ENCODE peak calls at places on chromosomes 5 and 9, in six cellular contexts. M is IMR-90, Z is mesenchymal stem cell, A is mesendoderm, R is neuronal stem cell, G is H1. Q is an unnamed sample.

GRCh38 chr9:72477862-72478564 is 43.4 kb upstream of the TMC1 start:
- DNase-seq in M (peak), Z (peak), A (peak), R (no peak), G (peak), Q (no peak)

GRCh38 chr5:84403773-84404172 is 19.1 kb upstream of the EDIL3 start:
- DNase-seq in M (peak), Z (peak), A (no peak), R (no peak), G (no peak), Q (no peak)

GRCh38 chr9:83582026-83582425 is 40.9 kb upstream of the IDNK start:
- DNase-seq in M (peak), Z (no peak), A (no peak), R (no peak), G (no peak), Q (no peak)

GRCh38 chr5:55691265-55692105 is 20.6 kb downstream of the SLC38A9 start:
- DNase-seq in M (peak), Z (peak), A (peak), R (no peak), G (no peak), Q (no peak)

GRCh38 chr9:94853887-94854286 is 127.4 kb downstream of the AOPEP start:
- DNase-seq in M (peak), Z (no peak), A (no peak), R (no peak), G (no peak), Q (no peak)

GRCh38 chr5:66828551-66829421 is 232.6 kb downstream of the MAST4 start:
- DNase-seq in M (peak), Z (peak), A (peak), R (peak), G (no peak), Q (peak)

GRCh38 chr9:131590907-131591844 is 45.9 kb downstream of the PRRT1B start:
- DNase-seq in M (peak), Z (peak), A (peak), R (peak), G (peak), Q (peak)

GRCh38 chr5:173963867-173964429 is 25.0 kb upstream of the C5orf47 start:
- DNase-seq in M (no peak), Z (no peak), A (peak), R (no peak), G (no peak), Q (peak)

GRCh38 chr5:63022403-63022802 is 443.8 kb downstream of the LRRC70 start:
- DNase-seq in M (no peak), Z (no peak), A (no peak), R (no peak), G (no peak), Q (no peak)

GRCh38 chr9:127199001-127199791 is 65.4 kb upstream of the GARNL3 start:
- DNase-seq in M (peak), Z (peak), A (peak), R (peak), G (peak), Q (peak)

GRCh38 chr5:52989025-52989780 is at the start of gene ITGA2:
- DNase-seq in M (peak), Z (peak), A (peak), R (peak), G (no peak), Q (peak)

GRCh38 chr5:65137631-65138030 is 344.1 kb downstream of the ADAMTS6 start:
- DNase-seq in M (peak), Z (peak), A (no peak), R (no peak), G (no peak), Q (no peak)

GRCh38 chr9:82148849-82149544 is 160.4 kb downstream of the SPATA31D1 start:
- DNase-seq in M (peak), Z (peak), A (no peak), R (no peak), G (no peak), Q (no peak)

GRCh38 chr5:59328801-59329296 is 564.7 kb downstream of the PDE4D start:
- DNase-seq in M (peak), Z (peak), A (peak), R (no peak), G (no peak), Q (no peak)

GRCh38 chr5:73796164-73797141 is 170.5 kb downstream of the ARHGEF28 start:
- DNase-seq in M (peak), Z (peak), A (peak), R (no peak), G (no peak), Q (no peak)

GRCh38 chr5:51465165-51465564 is 81.9 kb downstream of the ISL1 start:
- DNase-seq in M (no peak), Z (no peak), A (peak), R (no peak), G (no peak), Q (peak)

GRCh38 chr5:145829708-145830361 is 5.3 kb downstream of the PRELID2 start:
- DNase-seq in M (no peak), Z (no peak), A (no peak), R (no peak), G (no peak), Q (no peak)

GRCh38 chr5:61084658-61085057 is 77.6 kb downstream of the SMIM15 start:
- DNase-seq in M (no peak), Z (no peak), A (no peak), R (no peak), G (no peak), Q (no peak)

GRCh38 chr9:69180670-69181069 is 6.6 kb downstream of the TJP2 start:
- DNase-seq in M (peak), Z (peak), A (peak), R (no peak), G (no peak), Q (no peak)

GRCh38 chr9:110432253-110432652 is 94.6 kb upstream of the TXNDC8 start:
- DNase-seq in M (peak), Z (peak), A (no peak), R (no peak), G (no peak), Q (no peak)

GRCh38 chr5:88967633-88968585 is 84.9 kb upstream of the MEF2C start:
- DNase-seq in M (no peak), Z (no peak), A (no peak), R (no peak), G (no peak), Q (no peak)

GRCh38 chr9:117679425-117679824 is 24.8 kb upstream of the TLR4 start:
- DNase-seq in M (no peak), Z (no peak), A (no peak), R (no peak), G (no peak), Q (no peak)
- H2BK15ac ChIP-seq in M (no peak), Z (no peak), A (no peak), R (no peak), G (no peak), Q (no peak)

DNA sequence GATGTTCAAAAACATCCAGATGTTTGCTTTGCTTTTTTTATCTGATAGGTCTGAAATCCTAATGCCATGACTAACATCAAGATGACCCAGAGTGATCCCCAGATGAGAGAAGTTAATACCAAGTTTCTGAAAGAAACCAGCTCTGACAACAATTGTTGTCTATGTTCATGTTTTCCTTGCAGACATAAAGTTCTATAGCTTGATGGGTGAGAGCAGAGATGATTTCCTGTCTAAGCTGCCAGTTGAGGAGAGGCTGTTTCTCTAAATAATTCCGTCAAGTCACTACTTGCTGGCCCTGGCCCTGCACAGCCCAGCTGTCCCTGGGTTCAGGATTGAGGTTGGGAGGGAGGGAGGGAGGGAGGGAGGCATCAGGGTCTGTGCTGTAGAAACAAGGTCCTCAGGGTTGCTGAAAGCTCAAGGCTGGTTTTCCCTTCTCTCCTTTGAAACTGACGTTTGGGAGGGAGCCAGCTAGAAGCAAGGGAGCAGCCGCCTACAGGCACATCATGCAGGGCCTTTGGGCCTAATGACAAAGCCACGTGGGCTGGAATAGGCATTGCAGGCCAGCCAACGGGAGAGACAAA is 3.9 kb downstream of the SPARC start:
- DNase-seq in M (peak), Z (peak), A (no peak), R (no peak), G (no peak), Q (no peak)
- H3K18ac ChIP-seq in M (no peak), Z (peak), A (no peak), R (peak), G (no peak), Q (no peak)

GRCh38 chr5:142356716-142357468 is 32.1 kb upstream of the SPRY4 start:
- DNase-seq in M (peak), Z (peak), A (peak), R (peak), G (peak), Q (peak)

GRCh38 chr5:142357469-142358090 is 32.8 kb upstream of the SPRY4 start:
- DNase-seq in M (peak), Z (peak), A (no peak), R (no peak), G (no peak), Q (no peak)

GRCh38 chr5:142358648-142359047 is 33.8 kb upstream of the SPRY4 start:
- DNase-seq in M (no peak), Z (no peak), A (no peak), R (no peak), G (no peak), Q (no peak)

GRCh38 chr5:142358121-142358520 is 33.3 kb upstream of the SPRY4 start:
- DNase-seq in M (no peak), Z (no peak), A (no peak), R (no peak), G (no peak), Q (no peak)

GRCh38 chr5:142356318-142356715 is 31.5 kb upstream of the SPRY4 start:
- DNase-seq in M (peak), Z (peak), A (no peak), R (no peak), G (no peak), Q (no peak)
- H4K8ac ChIP-seq in M (peak), Z (peak), A (peak), R (no peak), G (no peak), Q (no peak)

GRCh38 chr9:129640086-129640870 is 1.7 kb downstream of the ASB6 start:
- DNase-seq in M (peak), Z (peak), A (no peak), R (no peak), G (no peak), Q (no peak)

GRCh38 chr9:129639034-129639630 is 2.8 kb downstream of the ASB6 start:
- DNase-seq in M (no peak), Z (no peak), A (no peak), R (no peak), G (no peak), Q (no peak)

GRCh38 chr9:129637102-129637501 is 4.8 kb downstream of the ASB6 start:
- DNase-seq in M (no peak), Z (no peak), A (no peak), R (no peak), G (no peak), Q (no peak)

GRCh38 chr9:129639756-129640085 is 2.2 kb downstream of the ASB6 start:
- DNase-seq in M (no peak), Z (no peak), A (no peak), R (no peak), G (no peak), Q (no peak)

GRCh38 chr9:129637673-129638439 is 4.1 kb downstream of the ASB6 start:
- DNase-seq in M (no peak), Z (no peak), A (no peak), R (no peak), G (no peak), Q (no peak)
- H2BK15ac ChIP-seq in M (no peak), Z (no peak), A (no peak), R (no peak), G (no peak), Q (no peak)

DNA sequence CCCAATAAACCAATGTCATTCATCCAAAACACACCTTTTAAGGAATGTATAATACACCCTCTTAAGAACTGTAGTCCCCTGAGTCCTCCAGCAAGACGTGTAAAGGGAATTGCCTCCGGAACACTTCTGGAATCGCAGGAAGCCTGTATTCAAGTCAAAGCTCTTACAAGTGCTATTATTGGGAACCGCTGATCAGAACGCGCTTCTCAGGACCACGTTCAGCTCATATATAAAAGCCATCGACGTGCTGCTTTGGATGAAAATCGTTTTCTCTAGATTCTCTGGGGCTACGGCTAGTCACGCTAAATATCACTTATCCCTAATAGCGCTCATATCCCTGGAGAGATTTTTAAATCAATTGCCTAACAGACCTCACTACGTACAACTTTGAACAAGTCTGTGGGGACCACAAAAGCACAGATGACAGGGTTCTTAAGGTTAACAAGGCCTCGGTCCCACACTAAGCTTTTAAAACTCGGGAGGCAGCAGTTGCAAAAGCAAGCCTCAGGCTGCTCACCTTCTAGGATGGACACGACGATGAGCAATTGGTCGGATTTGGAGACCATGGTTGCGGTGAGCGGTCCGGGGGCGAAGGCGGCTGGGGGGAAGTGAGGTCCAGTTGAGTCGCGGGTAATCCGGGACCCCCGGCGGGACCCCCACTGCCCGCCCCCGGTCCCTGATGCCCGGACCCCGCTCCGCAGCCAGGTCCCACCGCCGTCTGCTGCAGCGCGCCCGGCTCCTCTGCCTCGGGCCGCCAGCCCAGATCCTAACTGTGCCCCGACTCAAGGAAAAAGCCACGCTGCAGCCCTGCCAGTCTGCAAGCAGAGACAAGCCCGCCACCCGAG is 548 bp downstream of the CEP120 start:
- DNase-seq in M (peak), Z (peak), A (peak), R (peak), G (no peak), Q (no peak)
- H3K18ac ChIP-seq in M (peak), Z (peak), A (peak), R (peak), G (peak), Q (peak)

GRCh38 chr5:76441890-76442673 is 39.0 kb downstream of the IQGAP2 start:
- DNase-seq in M (no peak), Z (no peak), A (no peak), R (no peak), G (no peak), Q (no peak)

GRCh38 chr5:76446776-76447175 is 43.7 kb downstream of the IQGAP2 start:
- DNase-seq in M (no peak), Z (no peak), A (no peak), R (no peak), G (no peak), Q (no peak)

GRCh38 chr5:76439929-76440328 is 36.8 kb downstream of the IQGAP2 start:
- DNase-seq in M (no peak), Z (no peak), A (no peak), R (no peak), G (no peak), Q (no peak)

GRCh38 chr5:76441101-76441500 is 38.0 kb downstream of the IQGAP2 start:
- DNase-seq in M (no peak), Z (no peak), A (no peak), R (no peak), G (no peak), Q (no peak)

DNA sequence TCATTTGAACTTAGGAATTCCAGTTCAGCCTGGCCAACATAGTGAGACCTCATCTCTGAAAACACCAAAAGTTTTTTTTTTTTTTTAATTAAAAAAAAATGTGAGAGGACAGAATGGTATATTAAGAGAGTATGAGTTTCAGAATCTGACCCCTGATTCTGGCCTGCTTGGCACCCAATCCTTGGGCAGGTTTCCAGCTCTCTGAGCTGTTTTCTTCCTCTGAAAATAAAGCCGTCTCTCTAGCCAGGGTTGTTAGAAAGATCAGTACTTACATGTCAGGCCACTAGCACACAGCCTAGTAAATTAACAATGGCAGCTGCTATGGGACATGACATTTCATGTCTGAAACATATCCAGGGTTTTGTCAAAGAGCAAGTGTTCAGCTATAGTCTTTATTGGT is 40.3 kb downstream of the IQGAP2 start:
- DNase-seq in M (no peak), Z (no peak), A (no peak), R (no peak), G (no peak), Q (no peak)
- H4K8ac ChIP-seq in M (no peak), Z (no peak), A (no peak), R (no peak), G (no peak), Q (no peak)

DNA sequence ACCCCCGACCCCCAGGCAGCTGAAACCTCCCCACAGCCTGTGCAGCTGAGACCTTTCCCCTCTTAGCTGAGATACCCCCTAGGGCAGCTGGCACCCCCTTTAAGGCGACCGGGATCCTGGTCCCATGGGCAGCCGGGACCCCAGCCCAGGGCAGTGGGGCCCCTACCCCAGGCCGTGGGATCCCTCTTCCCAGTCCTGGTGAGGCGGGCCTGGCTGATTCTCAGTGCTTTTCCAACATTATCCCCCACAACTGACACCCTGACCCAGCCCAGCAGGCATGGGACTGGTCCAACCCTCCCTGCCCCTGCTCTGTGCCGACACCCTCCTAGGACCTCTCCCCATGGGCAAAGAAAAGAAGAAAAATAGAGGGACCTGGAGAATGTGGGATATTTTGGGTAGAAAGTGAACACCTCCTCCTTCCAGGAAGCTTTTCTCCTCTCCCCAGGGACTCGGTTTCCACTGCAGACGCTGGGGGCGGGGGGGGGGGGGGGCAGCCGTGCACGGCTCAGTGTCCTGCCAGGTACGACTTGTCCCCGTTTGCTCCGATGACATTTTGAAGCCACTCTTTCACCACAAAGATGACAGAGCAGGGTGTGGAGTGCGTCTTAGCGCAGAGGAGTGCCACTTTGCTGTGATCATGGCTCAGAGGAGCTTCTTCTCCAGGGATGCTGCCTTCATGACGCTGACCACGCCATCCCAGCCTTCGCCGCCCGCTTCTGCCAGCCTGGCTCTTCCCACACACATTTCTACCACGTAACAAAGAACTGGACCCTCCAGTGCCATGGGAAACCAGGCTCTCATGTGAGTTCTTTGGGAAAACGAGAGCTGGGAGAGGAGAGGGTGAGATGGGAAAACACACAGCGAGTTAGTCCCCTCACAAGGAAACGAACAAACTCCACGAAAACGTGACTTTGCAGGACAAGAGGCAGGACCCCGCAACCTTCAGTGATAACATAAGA is 47.5 kb downstream of the MRPL36 start:
- DNase-seq in M (no peak), Z (no peak), A (no peak), R (no peak), G (no peak), Q (peak)
- H2BK15ac ChIP-seq in M (no peak), Z (no peak), A (no peak), R (peak), G (no peak), Q (no peak)

DNA sequence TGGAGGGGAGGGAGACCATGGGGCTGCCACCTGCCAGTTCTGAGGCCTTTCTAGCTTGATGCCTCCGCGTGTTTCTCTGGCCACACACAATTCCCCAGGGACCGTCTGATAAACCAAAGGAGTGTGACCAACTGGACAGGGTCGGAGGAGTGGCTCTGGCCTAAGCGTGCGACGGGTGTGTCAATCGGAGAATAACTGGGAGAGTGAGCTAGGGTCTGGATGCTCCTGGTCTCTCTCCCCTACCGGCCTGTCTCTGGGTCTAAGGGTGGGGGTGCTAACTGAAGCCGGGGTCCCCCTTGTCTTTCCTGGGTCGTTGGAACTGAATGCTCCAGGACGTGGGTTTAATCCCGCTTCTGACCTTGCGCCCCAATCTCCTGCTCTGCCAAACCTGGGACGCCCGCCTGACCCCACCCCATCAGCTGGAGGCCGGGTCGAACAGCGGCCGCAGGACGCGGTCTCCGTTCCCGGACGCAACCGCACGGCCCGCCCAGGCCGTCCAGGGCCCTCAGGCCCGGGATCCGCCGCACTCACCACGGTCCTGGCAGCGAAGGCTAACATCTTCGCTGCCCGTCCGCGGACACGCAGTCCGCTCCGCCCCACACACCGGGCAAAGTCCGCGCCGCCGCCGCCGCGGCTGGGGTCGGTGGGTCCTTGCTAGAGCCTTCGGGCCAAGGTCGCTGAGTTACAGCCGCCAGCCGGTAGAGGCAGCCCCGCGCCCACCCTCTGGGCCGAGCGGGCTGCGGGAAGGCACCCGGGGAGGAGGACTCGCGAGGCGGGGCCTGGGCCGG is 447 bp downstream of the CRAT start:
- DNase-seq in M (peak), Z (peak), A (peak), R (peak), G (no peak), Q (no peak)
- H3K18ac ChIP-seq in M (peak), Z (peak), A (peak), R (peak), G (no peak), Q (no peak)